ENCODE peak calls at places on chromosomes 12 and 14, in four cellular contexts. T, P, W and R are unnamed samples.

GRCh38 chr12:129660961-129661360 is 242.9 kb downstream of the TMEM132D start:
- DNase-seq in W (no peak), T (no peak), P (no peak), R (no peak)

GRCh38 chr12:15602051-15602672 is 187.0 kb downstream of the EPS8 start:
- DNase-seq in P (no peak), W (no peak), T (no peak), R (no peak)

GRCh38 chr12:24977711-24978110 is 28.8 kb upstream of the BCAT1 start:
- DNase-seq in P (no peak), W (no peak), T (no peak), R (no peak)

GRCh38 chr12:20212036-20212435 is 156.3 kb upstream of the PDE3A start:
- DNase-seq in T (no peak), P (no peak), W (no peak), R (no peak)

GRCh38 chr14:104865631-104866441 is 768 bp downstream of the CEP170B start:
- DNase-seq in W (peak; percentile 21), P (peak; percentile 85), T (peak; percentile 38), R (no peak)

GRCh38 chr12:93419388-93420034 is 22.2 kb downstream of the UBE2N start:
- DNase-seq in P (peak; percentile 54), T (no peak), W (no peak), R (no peak)

GRCh38 chr14:101199028-101199770 is 295.7 kb upstream of the RTL1 start:
- DNase-seq in T (no peak), P (no peak), W (no peak), R (no peak)

GRCh38 chr14:54348001-54348611 is 48.7 kb upstream of the CDKN3 start:
- DNase-seq in W (no peak), T (no peak), P (peak; percentile 85), R (peak; percentile 2)

GRCh38 chr14:21069388-21070082 is 569 bp upstream of the ARHGEF40 start:
- DNase-seq in T (no peak), P (peak; percentile 55), W (no peak), R (no peak)

GRCh38 chr12:56315256-56315625 is 547 bp downstream of the CNPY2 start:
- DNase-seq in T (no peak), W (no peak), P (peak; percentile 41), R (no peak)

GRCh38 chr14:79331820-79332219 is 879.5 kb downstream of the DIO2 start:
- DNase-seq in W (no peak), P (no peak), T (no peak), R (no peak)

GRCh38 chr14:37594238-37594915 is 672 bp downstream of the FOXA1 start:
- DNase-seq in T (peak; percentile 42), W (no peak), P (peak; percentile 90), R (no peak)

GRCh38 chr12:113095405-113095804 is 38.9 kb downstream of the DTX1 start:
- DNase-seq in T (no peak), P (no peak), W (no peak), R (no peak)

GRCh38 chr12:120642806-120643205 is 2.4 kb downstream of the CABP1 start:
- DNase-seq in T (no peak), W (no peak), P (no peak), R (no peak)

GRCh38 chr12:116495260-116495659 is 63.9 kb upstream of the MAP1LC3B2 start:
- DNase-seq in T (no peak), P (peak; percentile 37), W (no peak), R (no peak)

DNA sequence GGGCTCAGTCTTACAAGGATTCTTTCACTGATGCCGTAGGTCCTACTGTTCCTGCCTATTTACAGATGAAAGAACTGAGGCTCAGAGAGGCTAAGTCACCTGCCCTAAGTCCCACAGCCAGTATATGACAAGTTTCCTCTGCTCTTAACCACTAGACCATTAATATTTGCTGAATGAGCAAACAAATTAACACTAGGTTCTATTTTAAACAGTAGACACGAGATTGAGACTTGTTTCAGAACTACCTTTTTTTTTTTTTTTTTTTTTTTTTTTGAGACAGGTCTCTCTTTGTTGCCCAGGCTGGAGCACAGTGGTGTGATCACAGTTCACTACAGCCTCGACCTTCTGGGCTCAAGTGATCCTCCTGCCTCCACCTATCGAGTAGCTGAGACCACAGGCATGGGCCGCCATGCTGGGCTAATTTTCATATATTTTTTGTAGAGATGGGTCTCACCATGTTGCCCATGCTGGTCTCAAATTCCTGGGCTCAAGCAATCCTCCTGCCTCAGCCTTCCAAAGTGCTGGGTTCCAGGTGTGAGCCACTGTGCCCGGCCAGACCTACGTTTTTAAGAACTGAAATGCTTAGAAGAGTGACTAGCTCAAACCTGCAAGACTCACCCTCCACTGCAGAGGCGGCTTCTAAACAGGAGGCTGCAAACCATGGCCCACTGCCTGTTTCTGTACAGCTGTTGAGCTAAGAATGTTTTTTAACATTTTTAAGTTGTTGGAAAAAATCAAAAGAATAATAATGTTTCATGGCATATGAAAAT is 12.9 kb downstream of the SYNE3 start:
- DNase-seq in T (no peak), W (no peak), P (no peak), R (no peak)
- H3K4me1 ChIP-seq in T (peaks cover 4% of the 10 kb centered on the region), W (peaks cover 61% of the 10 kb centered on the region), P (peaks cover 21% of the 10 kb centered on the region), R (peaks cover 61% of the 10 kb centered on the region)

GRCh38 chr14:32710351-32711102 is 228.2 kb upstream of the NPAS3 start:
- DNase-seq in T (no peak), W (no peak), P (no peak), R (no peak)

GRCh38 chr14:32708134-32708533 is 230.5 kb upstream of the NPAS3 start:
- DNase-seq in P (no peak), W (no peak), T (no peak), R (no peak)

GRCh38 chr14:32711103-32711680 is 227.5 kb upstream of the NPAS3 start:
- DNase-seq in P (peak; percentile 56), W (no peak), T (no peak), R (no peak)

GRCh38 chr14:32706672-32707071 is 232.0 kb upstream of the NPAS3 start:
- DNase-seq in T (no peak), P (no peak), W (no peak), R (no peak)

GRCh38 chr14:32709072-32709471 is 229.6 kb upstream of the NPAS3 start:
- DNase-seq in P (peak; percentile 24), W (no peak), T (no peak), R (no peak)
- H3K4me3 ChIP-seq in P (no peak overlapping the region), W (no peak overlapping the region), T (no peak overlapping the region), R (no peak overlapping the region)

GRCh38 chr12:51323317-51323960 is 535 bp downstream of the BIN2 start:
- DNase-seq in P (no peak), W (peak; percentile 43), T (no peak), R (peak; percentile 47)

GRCh38 chr12:51324953-51325352 is 979 bp upstream of the BIN2 start:
- DNase-seq in W (no peak), P (no peak), T (no peak), R (no peak)

GRCh38 chr12:51322452-51322851 is 1.5 kb downstream of the BIN2 start:
- DNase-seq in T (no peak), P (no peak), W (no peak), R (no peak)

GRCh38 chr12:51321882-51322281 is 2.1 kb downstream of the BIN2 start:
- DNase-seq in W (no peak), T (no peak), P (no peak), R (no peak)

GRCh38 chr12:51323966-51324895 is at the start of gene BIN2:
- DNase-seq in W (peak; percentile 67), P (no peak), T (peak; percentile 22), R (peak; percentile 75)
- H3K27ac ChIP-seq in W (peak within 1 kb of the TSS; percentile 95), P (no peak within 1 kb of the TSS), T (no peak within 1 kb of the TSS), R (peak within 1 kb of the TSS; percentile 94)

DNA sequence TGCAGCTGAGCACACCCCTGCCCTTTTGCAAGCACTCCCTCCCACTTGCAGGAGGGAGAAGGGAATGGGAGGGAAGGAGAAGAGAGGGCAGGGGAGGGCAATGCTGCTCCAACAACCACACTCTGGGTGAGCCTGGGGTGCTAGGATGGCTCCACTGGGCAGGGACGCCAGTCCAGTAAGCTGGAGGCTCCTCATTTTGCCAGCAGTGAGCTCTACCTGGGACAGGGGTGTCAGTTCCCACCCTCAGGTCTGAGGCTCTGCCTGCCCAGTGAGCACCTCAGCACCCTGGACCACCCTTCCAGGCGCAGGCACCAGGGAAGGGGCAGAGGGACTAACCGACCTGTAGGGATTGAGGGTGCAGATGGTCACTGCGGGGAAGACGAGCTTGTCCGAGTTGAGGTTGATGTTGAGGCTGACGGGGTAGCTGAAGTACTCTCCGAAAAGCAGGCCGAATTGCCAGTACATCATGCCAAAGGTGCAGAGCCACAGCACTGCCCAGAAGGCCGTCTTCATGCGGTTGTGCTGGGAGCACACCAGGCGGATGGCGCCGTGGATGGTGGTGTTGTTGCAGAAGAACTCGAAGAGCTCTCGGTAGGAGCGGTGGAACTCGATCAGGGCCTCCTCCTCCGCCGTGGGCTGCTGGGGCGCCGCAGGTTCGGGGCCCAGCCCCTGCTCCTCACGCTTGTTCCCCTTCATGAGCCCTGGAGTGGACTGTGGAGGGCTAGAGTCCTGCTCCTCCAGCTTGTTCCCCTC is 1.2 kb downstream of the SCNN1A start:
- DNase-seq in P (no peak), W (no peak), T (no peak), R (no peak)
- H3K4me1 ChIP-seq in P (peaks cover 64% of the 10 kb centered on the region), W (no peaks in the 10 kb centered on the region), T (peaks cover 5% of the 10 kb centered on the region), R (peaks cover 20% of the 10 kb centered on the region)

GRCh38 chr12:4117386-4118016 is 156.1 kb upstream of the CCND2 start:
- DNase-seq in P (no peak), T (no peak), W (no peak), R (no peak)
- H3K4me3 ChIP-seq in P (no peak overlapping the region), T (no peak overlapping the region), W (peak overlapping the region; percentile 76), R (no peak overlapping the region)

GRCh38 chr12:105315726-105316125 is 14.8 kb upstream of the C12orf75 start:
- DNase-seq in W (no peak), P (no peak), T (no peak), R (no peak)
- H3K27ac ChIP-seq in W (no peak overlapping the region), P (peak overlapping the region; percentile 94), T (no peak overlapping the region), R (no peak overlapping the region)

DNA sequence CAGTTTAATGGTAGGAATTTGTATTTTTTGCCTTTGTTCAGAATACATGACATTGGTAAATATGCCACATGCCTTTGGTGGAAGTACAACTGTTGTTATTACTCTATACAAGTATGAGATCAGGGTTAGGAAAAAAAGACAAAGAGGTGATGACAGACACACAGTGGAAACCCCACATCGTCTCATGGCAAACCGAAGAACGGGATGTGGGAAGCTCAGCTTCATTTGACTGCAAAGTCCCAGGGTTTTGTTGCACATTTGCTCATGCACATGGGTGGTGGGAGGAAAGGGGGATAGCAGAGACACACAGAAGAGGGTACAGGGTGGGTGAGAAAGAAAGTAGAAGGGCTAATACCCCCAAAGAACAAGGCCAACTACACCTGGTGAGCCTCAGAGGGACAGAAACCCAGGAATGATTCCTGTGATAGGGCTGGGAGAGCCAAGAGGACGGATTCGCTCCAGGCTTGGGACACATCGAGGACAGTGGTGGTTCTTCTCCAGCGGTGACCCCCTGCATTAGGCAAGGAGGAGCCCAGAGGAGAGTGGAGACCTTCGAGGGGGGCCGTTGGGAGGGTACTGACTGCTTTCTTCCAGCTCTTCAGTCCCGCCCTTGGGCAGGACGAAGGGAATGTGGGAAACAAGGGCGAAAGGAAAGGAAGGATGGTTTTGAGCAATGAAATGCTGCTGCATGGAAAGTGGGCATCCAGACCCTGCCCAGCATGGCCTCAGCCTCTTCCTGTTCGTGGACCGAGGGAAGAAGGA is 8.1 kb downstream of the VAMP1 start:
- DNase-seq in W (no peak), T (no peak), P (no peak), R (no peak)
- H3K4me1 ChIP-seq in W (peaks cover 64% of the 10 kb centered on the region), T (no peaks in the 10 kb centered on the region), P (no peaks in the 10 kb centered on the region), R (peaks cover 80% of the 10 kb centered on the region)

DNA sequence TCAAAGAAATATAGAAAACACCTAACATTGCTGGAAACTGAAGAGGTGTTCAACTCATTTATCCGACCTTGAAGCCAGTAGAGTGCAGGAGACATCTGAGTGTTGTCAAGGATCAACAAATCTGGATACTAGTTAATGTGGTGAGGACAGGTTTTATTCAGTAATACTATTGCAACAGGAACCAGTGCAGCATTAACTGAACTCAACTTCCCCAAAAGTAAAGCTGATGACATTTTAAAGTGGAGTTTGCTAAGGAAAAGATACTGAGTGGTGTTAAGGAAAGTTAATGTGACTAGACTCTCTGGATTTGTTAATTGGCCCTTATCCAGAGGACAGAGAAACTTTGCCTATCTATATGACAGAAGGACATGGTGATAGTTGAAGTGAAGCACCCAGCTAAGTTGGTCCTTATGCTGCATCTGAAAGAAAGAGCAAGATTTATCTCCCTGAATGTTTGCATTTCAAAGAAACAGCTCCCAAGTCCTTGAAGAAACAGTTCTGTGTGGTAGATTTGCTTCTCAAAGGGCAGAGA is 1.2 kb upstream of the CLEC7A start:
- DNase-seq in W (no peak), P (no peak), T (no peak), R (no peak)
- H3K4me3 ChIP-seq in W (no peak overlapping the region), P (no peak overlapping the region), T (no peak overlapping the region), R (no peak overlapping the region)